ENCODE peak calls at places on chromosomes 3 and 15, in seven cellular contexts. J, T, S, M, L, O and Y are unnamed samples.

GRCh38 chr3:126913524-126913923 is 69.4 kb upstream of the PLXNA1 start:
- DNase-seq in O (no peak), S (peak), L (no peak), M (no peak), J (no peak), T (no peak), Y (no peak)

GRCh38 chr15:79076661-79077060 is 13.9 kb downstream of the RASGRF1 start:
- DNase-seq in S (no peak), L (no peak), J (no peak), O (no peak), T (no peak), M (no peak), Y (no peak)

GRCh38 chr3:193831495-193832455 is 238.8 kb downstream of the OPA1 start:
- DNase-seq in S (no peak), M (peak), O (no peak), T (peak), L (no peak), J (no peak), Y (no peak)

GRCh38 chr15:41824062-41824745 is 3.7 kb upstream of the JMJD7 start:
- DNase-seq in O (no peak), T (no peak), S (no peak), M (no peak), J (no peak), L (no peak), Y (no peak)

GRCh38 chr15:27127834-27128570 is 157.0 kb downstream of the GABRG3 start:
- DNase-seq in S (no peak), T (no peak), L (no peak), O (no peak), J (no peak), M (peak), Y (no peak)

GRCh38 chr15:54082836-54083492 is 104.7 kb downstream of the UNC13C start:
- DNase-seq in L (no peak), O (no peak), M (peak), T (peak), J (no peak), S (peak), Y (no peak)

GRCh38 chr15:40825661-40826088 is 2.8 kb downstream of the PPP1R14D start:
- DNase-seq in O (peak), L (no peak), T (no peak), J (no peak), S (peak), M (peak), Y (no peak)

GRCh38 chr3:177811835-177812234 is 614.6 kb upstream of the TBL1XR1 start:
- DNase-seq in J (no peak), S (peak), L (no peak), T (no peak), O (no peak), M (no peak), Y (no peak)

GRCh38 chr15:39133201-39133600 is 447.7 kb upstream of the THBS1 start:
- DNase-seq in M (peak), S (peak), T (no peak), J (no peak), L (no peak), O (no peak), Y (no peak)